ENCODE peak calls at places on chromosomes 5 and 9, in nine cellular contexts. One of them, this sample, is unnamed.

GRCh38 chr5:92484484-92484883 is 1096.5 kb downstream of the NR2F1-AS1 start:
- DNase-seq in NCI-H446: no peak
- DNase-seq in smooth muscle cell of the brain vasculature: no peak
- DNase-seq in stimulated activated CD4-positive, alpha-beta T cell treated with anti-CD3 and anti-CD28 coated beads, TNF-alpha, amount 100 ng/mL, for 48 hours: no peak
- DNase-seq in HuH-7.5: no peak
- DNase-seq in DMS79: no peak
- DNase-seq in AG09319: no peak
- DNase-seq in upper lobe of right lung: no peak
- DNase-seq in iris pigment epithelial cell: no peak
- DNase-seq in this sample: no peak

GRCh38 chr9:78548666-78549065 is 251.7 kb downstream of the PSAT1 start:
- DNase-seq in stimulated activated CD4-positive, alpha-beta T cell treated with anti-CD3 and anti-CD28 coated beads, TNF-alpha, amount 100 ng/mL, for 48 hours: no peak
- DNase-seq in HuH-7.5: no peak
- DNase-seq in AG09319: no peak
- DNase-seq in DMS79: no peak
- DNase-seq in upper lobe of right lung: no peak
- DNase-seq in iris pigment epithelial cell: no peak
- DNase-seq in smooth muscle cell of the brain vasculature: no peak
- DNase-seq in NCI-H446: no peak
- DNase-seq in this sample: no peak

GRCh38 chr5:94240616-94241287 is 377.7 kb downstream of the KIAA0825 start:
- DNase-seq in upper lobe of right lung: no peak
- DNase-seq in HuH-7.5: no peak
- DNase-seq in smooth muscle cell of the brain vasculature: no peak
- DNase-seq in NCI-H446: peak
- DNase-seq in AG09319: peak
- DNase-seq in stimulated activated CD4-positive, alpha-beta T cell treated with anti-CD3 and anti-CD28 coated beads, TNF-alpha, amount 100 ng/mL, for 48 hours: no peak
- DNase-seq in DMS79: peak
- DNase-seq in iris pigment epithelial cell: no peak
- DNase-seq in this sample: no peak

GRCh38 chr5:67165524-67166459 is 30.8 kb downstream of the CD180 start:
- DNase-seq in DMS79: no peak
- DNase-seq in stimulated activated CD4-positive, alpha-beta T cell treated with anti-CD3 and anti-CD28 coated beads, TNF-alpha, amount 100 ng/mL, for 48 hours: peak
- DNase-seq in upper lobe of right lung: peak
- DNase-seq in iris pigment epithelial cell: peak
- DNase-seq in smooth muscle cell of the brain vasculature: peak
- DNase-seq in HuH-7.5: no peak
- DNase-seq in AG09319: peak
- DNase-seq in NCI-H446: peak
- DNase-seq in this sample: peak

GRCh38 chr5:58481828-58482227 is 9.4 kb upstream of the GAPT start:
- DNase-seq in HuH-7.5: no peak
- DNase-seq in AG09319: no peak
- DNase-seq in stimulated activated CD4-positive, alpha-beta T cell treated with anti-CD3 and anti-CD28 coated beads, TNF-alpha, amount 100 ng/mL, for 48 hours: no peak
- DNase-seq in iris pigment epithelial cell: no peak
- DNase-seq in smooth muscle cell of the brain vasculature: no peak
- DNase-seq in upper lobe of right lung: no peak
- DNase-seq in DMS79: no peak
- DNase-seq in NCI-H446: no peak
- DNase-seq in this sample: no peak

GRCh38 chr5:103667068-103667467 is 104.5 kb upstream of the NUDT12 start:
- DNase-seq in HuH-7.5: no peak
- DNase-seq in smooth muscle cell of the brain vasculature: no peak
- DNase-seq in NCI-H446: peak
- DNase-seq in upper lobe of right lung: no peak
- DNase-seq in AG09319: no peak
- DNase-seq in DMS79: no peak
- DNase-seq in stimulated activated CD4-positive, alpha-beta T cell treated with anti-CD3 and anti-CD28 coated beads, TNF-alpha, amount 100 ng/mL, for 48 hours: no peak
- DNase-seq in iris pigment epithelial cell: peak
- DNase-seq in this sample: no peak

GRCh38 chr5:166302189-166302588 is 1989.3 kb upstream of the WWC1 start:
- DNase-seq in HuH-7.5: no peak
- DNase-seq in iris pigment epithelial cell: no peak
- DNase-seq in upper lobe of right lung: no peak
- DNase-seq in stimulated activated CD4-positive, alpha-beta T cell treated with anti-CD3 and anti-CD28 coated beads, TNF-alpha, amount 100 ng/mL, for 48 hours: no peak
- DNase-seq in AG09319: no peak
- DNase-seq in NCI-H446: no peak
- DNase-seq in smooth muscle cell of the brain vasculature: no peak
- DNase-seq in DMS79: no peak
- DNase-seq in this sample: no peak

GRCh38 chr5:56530031-56530430 is 285.3 kb upstream of the MAP3K1 start:
- DNase-seq in upper lobe of right lung: no peak
- DNase-seq in AG09319: no peak
- DNase-seq in smooth muscle cell of the brain vasculature: no peak
- DNase-seq in DMS79: no peak
- DNase-seq in NCI-H446: no peak
- DNase-seq in HuH-7.5: no peak
- DNase-seq in stimulated activated CD4-positive, alpha-beta T cell treated with anti-CD3 and anti-CD28 coated beads, TNF-alpha, amount 100 ng/mL, for 48 hours: no peak
- DNase-seq in iris pigment epithelial cell: no peak
- DNase-seq in this sample: no peak